ENCODE peak calls at places on chromosomes 5 and 9, in eight cellular contexts. P is HCT116, W is heart left ventricle, S is right lobe of liver, Q is GM12878, O is K562, N is HepG2, C is upper lobe of left lung. A is an unnamed sample.

GRCh38 chr9:121138561-121138960 is 63.1 kb downstream of the RAB14 start:
- ATAC-seq in N (no peak), Q (no peak), W (no peak), C (no peak), O (no peak), P (no peak), S (no peak), A (no peak)

GRCh38 chr9:20135119-20135697 is 346.4 kb upstream of the SLC24A2 start:
- ATAC-seq in W (no peak), S (no peak), N (no peak), C (no peak), P (no peak), Q (no peak), O (no peak), A (no peak)

GRCh38 chr9:130421802-130422276 is 22.9 kb upstream of the ASS1 start:
- ATAC-seq in C (no peak), Q (no peak), O (no peak), P (no peak), W (no peak), S (no peak), N (no peak), A (no peak)

GRCh38 chr9:840343-840742 is 1.2 kb upstream of the DMRT1 start:
- ATAC-seq in W (no peak), N (peak), O (no peak), C (no peak), S (no peak), P (no peak), Q (peak), A (no peak)

GRCh38 chr5:143938230-143938629 is 126.3 kb downstream of the HMHB1 start:
- ATAC-seq in W (no peak), N (no peak), O (no peak), P (no peak), C (no peak), Q (no peak), S (no peak), A (no peak)

GRCh38 chr5:111132731-111133435 is 40.7 kb downstream of the WDR36 start:
- ATAC-seq in W (no peak), Q (peak), N (peak), S (peak), C (no peak), O (peak), P (peak), A (no peak)

GRCh38 chr5:73387630-73388370 is 60.8 kb downstream of the FOXD1 start:
- ATAC-seq in W (no peak), Q (peak), N (no peak), C (no peak), S (peak), O (no peak), P (no peak), A (no peak)

GRCh38 chr5:73918791-73919221 is 292.8 kb downstream of the ARHGEF28 start:
- ATAC-seq in Q (no peak), C (no peak), W (no peak), P (no peak), O (no peak), S (no peak), N (no peak), A (no peak)

GRCh38 chr5:13643734-13644133 is 300.8 kb downstream of the DNAH5 start:
- ATAC-seq in W (no peak), O (no peak), C (no peak), P (no peak), Q (no peak), N (no peak), S (no peak), A (no peak)

GRCh38 chr5:6745706-6746217 is 32.5 kb downstream of the TENT4A start:
- ATAC-seq in C (no peak), P (peak), Q (peak), O (peak), S (peak), W (peak), N (peak), A (peak)

GRCh38 chr5:83097582-83098265 is 20.4 kb downstream of the XRCC4 start:
- ATAC-seq in N (no peak), S (no peak), C (no peak), P (no peak), Q (peak), O (peak), W (peak), A (no peak)

GRCh38 chr5:57307516-57307915 is 133.7 kb downstream of the GPBP1 start:
- ATAC-seq in W (no peak), Q (no peak), N (no peak), O (no peak), S (no peak), P (no peak), C (no peak), A (no peak)

GRCh38 chr9:7570107-7570720 is 229.4 kb downstream of the DMAC1 start:
- ATAC-seq in O (peak), C (no peak), S (peak), W (no peak), Q (peak), N (peak), P (peak), A (no peak)

GRCh38 chr9:97543568-97543967 is 42.1 kb downstream of the TMOD1 start:
- ATAC-seq in O (no peak), S (no peak), N (peak), W (no peak), C (no peak), Q (peak), P (no peak), A (no peak)

GRCh38 chr5:68398146-68398812 is 182.7 kb downstream of the PIK3R1 start:
- ATAC-seq in C (no peak), P (no peak), S (no peak), O (no peak), Q (no peak), N (no peak), W (no peak), A (no peak)

GRCh38 chr9:128244443-128245226 is 31.2 kb downstream of the GOLGA2 start:
- ATAC-seq in S (peak), C (peak), W (peak), P (no peak), Q (peak), O (peak), N (peak), A (peak)

GRCh38 chr5:82019342-82020138 is 47.7 kb downstream of the ATG10 start:
- ATAC-seq in Q (peak), C (no peak), P (no peak), S (no peak), O (peak), W (peak), N (peak), A (no peak)

GRCh38 chr9:72271617-72272478 is 93.2 kb downstream of the ZFAND5 start:
- ATAC-seq in Q (peak), C (no peak), O (peak), N (peak), P (peak), W (peak), S (peak), A (no peak)

GRCh38 chr9:97907051-97907450 is 15.2 kb downstream of the TRMO start:
- ATAC-seq in W (no peak), N (no peak), C (no peak), O (no peak), S (no peak), P (no peak), Q (peak), A (no peak)

GRCh38 chr9:112338561-112338960 is 5.1 kb upstream of the PTBP3 start:
- ATAC-seq in S (no peak), P (peak), Q (no peak), C (no peak), W (peak), O (no peak), N (no peak), A (no peak)

GRCh38 chr5:67814569-67815311 is 400.8 kb upstream of the PIK3R1 start:
- ATAC-seq in S (no peak), O (no peak), W (no peak), C (no peak), Q (peak), P (no peak), N (no peak), A (no peak)

GRCh38 chr5:87829214-87829551 is 416.5 kb upstream of the CCNH start:
- ATAC-seq in O (no peak), S (peak), Q (no peak), W (peak), P (no peak), C (no peak), N (peak), A (no peak)

GRCh38 chr5:132180134-132180745 is 47.4 kb downstream of the P4HA2 start:
- ATAC-seq in N (peak), P (peak), W (peak), S (peak), C (peak), O (peak), Q (peak), A (peak)

GRCh38 chr9:82170871-82171270 is 182.3 kb downstream of the SPATA31D1 start:
- ATAC-seq in P (no peak), S (no peak), C (no peak), N (no peak), Q (no peak), O (no peak), W (no peak), A (no peak)

GRCh38 chr9:72589684-72590555 is 68.5 kb downstream of the TMC1 start:
- ATAC-seq in Q (no peak), W (no peak), N (no peak), C (no peak), O (peak), S (no peak), P (no peak), A (no peak)

GRCh38 chr9:21728781-21729180 is 73.7 kb upstream of the MTAP start:
- ATAC-seq in W (no peak), C (no peak), Q (no peak), N (no peak), P (no peak), O (no peak), S (no peak), A (no peak)

GRCh38 chr9:93827545-93828330 is 127.4 kb downstream of the BARX1 start:
- ATAC-seq in C (peak), N (peak), W (peak), O (peak), S (peak), Q (peak), P (peak), A (peak)

GRCh38 chr9:75889977-75890540 is 414 bp upstream of the PCSK5 start:
- ATAC-seq in Q (no peak), O (peak), N (peak), C (peak), P (peak), S (peak), W (peak), A (peak)

GRCh38 chr5:73229271-73229670 is 56.3 kb downstream of the TMEM174 start:
- ATAC-seq in S (no peak), P (no peak), Q (no peak), O (no peak), C (no peak), N (no peak), W (no peak), A (no peak)

GRCh38 chr5:61974680-61975079 is 331.3 kb upstream of the KIF2A start:
- ATAC-seq in W (no peak), S (no peak), Q (peak), P (no peak), O (no peak), N (no peak), C (no peak), A (no peak)

GRCh38 chr5:40634593-40634992 is 45.1 kb upstream of the PTGER4 start:
- ATAC-seq in W (no peak), O (no peak), P (no peak), N (no peak), Q (no peak), C (no peak), S (no peak), A (no peak)

GRCh38 chr5:72955143-72955767 is 586 bp upstream of the FCHO2 start:
- ATAC-seq in W (peak), O (peak), S (peak), N (peak), Q (peak), P (peak), C (peak), A (peak)

GRCh38 chr5:176697929-176698520 is 50.7 kb downstream of the TSPAN17 start:
- ATAC-seq in N (no peak), O (no peak), S (no peak), Q (no peak), P (no peak), W (no peak), C (no peak), A (no peak)

GRCh38 chr5:1827410-1828397 is 26.5 kb downstream of the NDUFS6 start:
- ATAC-seq in O (peak), Q (peak), N (no peak), W (peak), P (peak), C (no peak), S (no peak), A (no peak)

GRCh38 chr5:54624671-54625583 is 107.4 kb downstream of the SNX18 start:
- ATAC-seq in N (no peak), S (no peak), W (peak), P (no peak), C (no peak), Q (no peak), O (no peak), A (no peak)

GRCh38 chr5:35938518-35939227 is at the start of gene CAPSL:
- ATAC-seq in Q (peak), N (no peak), C (peak), W (no peak), S (peak), O (peak), P (peak), A (no peak)

GRCh38 chr9:98867434-98868168 is 60.1 kb downstream of the GALNT12 start:
- ATAC-seq in Q (no peak), O (peak), N (no peak), W (peak), C (peak), S (peak), P (no peak), A (peak)

GRCh38 chr5:32690153-32690552 is 21.0 kb upstream of the NPR3 start:
- ATAC-seq in N (peak), O (peak), Q (no peak), W (no peak), S (peak), P (peak), C (no peak), A (no peak)
- TF ChIP-seq CTCF in N (peak), O (peak), Q (peak), W (peak), S (peak), P (no peak), C (no peak), A (no peak)

GRCh38 chr9:35729700-35730485 is 2.1 kb downstream of the TLN1 start:
- ATAC-seq in O (peak), C (no peak), N (no peak), Q (no peak), S (no peak), W (no peak), P (peak), A (no peak)
- TF ChIP-seq POLR2A in O (no peak), C (no peak), N (no peak), Q (peak), S (no peak), W (no peak), P (no peak), A (peak)

DNA sequence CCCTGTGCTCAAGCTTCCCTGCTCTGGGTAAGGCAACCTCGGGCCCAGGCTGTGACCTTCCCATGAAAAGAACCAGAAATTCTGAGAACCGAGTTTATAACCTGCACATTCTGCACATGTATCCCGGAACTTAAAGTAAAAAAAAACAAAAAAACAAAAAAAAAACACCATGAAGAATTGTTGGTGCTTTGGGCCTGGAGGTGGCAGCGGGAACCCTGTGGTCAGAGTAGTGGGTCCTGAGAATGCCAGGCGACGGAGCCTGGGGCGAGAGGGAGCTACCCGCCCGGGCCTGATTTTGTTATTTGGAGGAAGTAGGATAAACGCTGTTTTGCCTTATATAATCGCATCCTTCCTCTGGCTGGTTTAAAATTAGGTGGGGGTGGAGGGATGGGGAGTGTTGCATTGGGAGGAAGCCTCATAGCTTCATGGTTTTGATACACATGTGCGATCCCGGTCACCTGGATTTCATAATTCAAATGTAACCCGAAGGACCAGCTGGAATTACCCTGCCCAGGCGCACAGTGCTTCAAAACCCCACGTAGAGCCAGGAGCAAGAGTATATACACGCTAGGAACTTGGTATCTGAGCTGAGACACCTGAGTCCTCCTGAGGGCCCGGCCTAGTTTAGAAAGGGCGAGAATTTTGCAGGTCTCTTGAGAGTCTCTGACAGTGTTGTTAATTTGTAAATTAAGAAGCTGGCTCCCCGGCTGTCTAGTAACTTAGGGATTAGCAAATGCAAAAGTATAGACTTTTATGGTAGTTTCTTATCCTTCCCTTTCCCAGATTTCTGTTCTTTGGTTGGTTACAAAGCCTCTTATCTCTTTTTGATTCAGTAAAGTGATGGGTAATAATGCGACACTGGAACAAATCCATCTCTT is 2.8 kb downstream of the MSX2 start:
- ATAC-seq in O (no peak), N (no peak), P (no peak), S (no peak), W (no peak), C (no peak), Q (no peak), A (no peak)
- H3K27ac ChIP-seq in O (no peak), N (no peak), P (no peak), S (no peak), W (no peak), C (no peak), Q (no peak), A (no peak)

GRCh38 chr9:3762076-3762475 is 236.3 kb upstream of the RFX3 start:
- ATAC-seq in C (no peak), O (no peak), N (no peak), S (no peak), Q (no peak), P (no peak), W (no peak), A (no peak)

GRCh38 chr9:3758816-3759576 is 233.2 kb upstream of the RFX3 start:
- ATAC-seq in S (no peak), W (no peak), C (no peak), N (no peak), O (no peak), P (no peak), Q (peak), A (no peak)

GRCh38 chr9:3756071-3756470 is 230.3 kb upstream of the RFX3 start:
- ATAC-seq in P (no peak), Q (no peak), O (no peak), N (no peak), S (no peak), W (no peak), C (no peak), A (no peak)

GRCh38 chr9:3760031-3760430 is 234.2 kb upstream of the RFX3 start:
- ATAC-seq in C (no peak), W (no peak), O (no peak), Q (no peak), S (peak), P (no peak), N (no peak), A (no peak)
- TF ChIP-seq CTCF in C (no peak), W (no peak), O (no peak), Q (no peak), S (no peak), P (no peak), N (no peak), A (no peak)

GRCh38 chr5:149489605-149490037 is 61.6 kb downstream of the CSNK1A1 start:
- ATAC-seq in Q (no peak), O (no peak), N (no peak), W (peak), P (no peak), C (no peak), S (peak), A (peak)

GRCh38 chr5:149488645-149489306 is 62.5 kb downstream of the CSNK1A1 start:
- ATAC-seq in N (no peak), W (no peak), S (no peak), O (no peak), Q (no peak), C (no peak), P (no peak), A (no peak)

GRCh38 chr5:149486726-149487635 is 64.3 kb downstream of the CSNK1A1 start:
- ATAC-seq in S (no peak), C (no peak), P (peak), Q (no peak), O (no peak), W (no peak), N (peak), A (no peak)

GRCh38 chr5:149487672-149488071 is 63.6 kb downstream of the CSNK1A1 start:
- ATAC-seq in Q (no peak), P (no peak), O (no peak), W (no peak), S (no peak), N (no peak), C (no peak), A (no peak)

GRCh38 chr5:149485655-149486615 is 65.3 kb downstream of the CSNK1A1 start:
- ATAC-seq in N (peak), O (peak), W (peak), C (peak), S (peak), P (peak), Q (peak), A (peak)
- TF ChIP-seq POLR2A in N (no peak), O (no peak), W (no peak), C (no peak), S (peak), P (no peak), Q (no peak), A (no peak)

DNA sequence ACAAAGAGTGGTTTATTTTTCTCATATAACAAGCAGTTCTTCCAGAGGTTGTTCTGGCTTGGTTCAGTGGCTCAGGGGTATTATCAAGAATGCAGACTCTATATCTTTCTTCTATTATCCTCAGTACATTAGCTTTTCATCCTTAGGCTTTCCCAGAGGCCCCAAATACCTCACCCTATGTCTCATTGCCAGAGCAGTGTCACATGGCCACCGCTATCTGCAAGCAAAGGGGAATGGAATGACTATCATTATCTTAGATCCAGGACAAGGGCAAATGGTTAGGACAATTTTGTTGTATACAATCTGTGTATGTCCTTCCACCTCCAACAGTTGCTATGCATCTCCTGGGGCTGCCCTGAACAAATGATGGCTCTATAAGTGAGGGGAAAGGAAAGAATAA is 69.0 kb upstream of the SNX2 start:
- ATAC-seq in N (no peak), C (no peak), W (no peak), Q (no peak), P (no peak), O (no peak), S (no peak), A (no peak)
- H3K27ac ChIP-seq in N (no peak), C (no peak), W (no peak), Q (no peak), P (no peak), O (no peak), S (no peak), A (no peak)

DNA sequence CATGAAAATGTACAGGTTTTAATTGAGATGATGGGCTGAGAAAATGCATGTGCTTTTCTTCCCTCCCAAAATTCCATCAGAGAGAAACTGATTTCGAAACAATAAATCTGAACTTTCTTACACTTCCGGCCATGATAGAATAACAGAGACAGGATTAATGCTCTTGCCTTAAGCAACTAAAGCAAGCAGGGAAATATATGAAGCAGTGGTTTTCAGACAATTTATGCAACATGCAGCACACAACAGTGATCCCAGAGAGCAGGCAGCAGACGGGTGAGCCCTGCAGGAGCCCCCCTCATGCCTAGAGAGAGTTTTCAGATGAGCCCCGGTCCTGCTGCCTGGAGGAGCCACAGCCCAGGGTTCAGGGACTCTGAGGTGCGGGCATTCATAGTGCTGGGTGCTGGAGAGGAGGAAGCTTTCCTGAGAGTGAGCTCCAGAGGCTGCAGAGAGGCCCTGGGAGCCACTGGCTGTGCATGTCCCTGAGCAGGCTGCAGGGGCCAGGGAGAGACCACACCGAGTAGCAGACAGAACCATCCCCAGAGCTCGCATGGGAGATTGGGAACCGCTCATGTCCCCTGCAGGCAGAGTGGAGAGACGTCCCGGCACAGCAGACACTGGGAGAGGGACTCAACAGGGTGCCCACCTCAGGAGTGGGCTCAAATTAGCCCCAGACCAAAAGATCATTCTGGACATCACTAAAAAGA is 143.5 kb downstream of the OLFM1 start:
- ATAC-seq in O (no peak), W (no peak), N (no peak), C (no peak), P (peak), Q (no peak), S (no peak), A (no peak)
- TF ChIP-seq CTCF in O (no peak), W (no peak), N (no peak), C (no peak), P (no peak), Q (no peak), S (no peak), A (no peak)